ENCODE peak calls at places on chromosomes 6 and 20, in five cellular contexts. X, K, Q, H and W are unnamed samples. For H3K4me1, the result is how much of the 10 kb centered on the place peaks cover.

GRCh38 chr20:37566590-37567330 is 39.1 kb upstream of the BLCAP start:
- DNase-seq in K (no peak), Q (no peak), H (no peak), X (no peak), W (peak)

GRCh38 chr6:47288245-47289090 is 21.2 kb downstream of the TNFRSF21 start:
- DNase-seq in K (no peak), X (no peak), Q (no peak), H (no peak), W (peak)

GRCh38 chr6:84979541-84979940 is 215.1 kb upstream of the TBX18 start:
- DNase-seq in H (no peak), X (no peak), K (no peak), Q (no peak), W (no peak)

GRCh38 chr6:155186052-155186658 is 77.7 kb upstream of the CLDN20 start:
- DNase-seq in Q (no peak), H (peak), X (no peak), K (no peak), W (no peak)

GRCh38 chr6:158387578-158387977 is 75.3 kb downstream of the TULP4 start:
- DNase-seq in K (no peak), Q (no peak), X (no peak), H (no peak), W (no peak)

GRCh38 chr6:99573980-99574617 is 5.6 kb upstream of the CCNC start:
- DNase-seq in K (no peak), Q (no peak), X (no peak), H (no peak), W (no peak)

GRCh38 chr6:126228001-126228791 is 111.7 kb upstream of the CENPW start:
- DNase-seq in K (no peak), Q (no peak), X (no peak), H (no peak), W (no peak)

GRCh38 chr20:45933231-45934045 is 1.0 kb upstream of the PCIF1 start:
- DNase-seq in H (peak), X (peak), Q (peak), K (peak), W (no peak)

GRCh38 chr20:18754030-18754659 is 59.4 kb upstream of the SCP2D1 start:
- DNase-seq in Q (no peak), K (no peak), X (peak), H (no peak), W (peak)

GRCh38 chr6:146673069-146673468 is 74.3 kb downstream of the ADGB start:
- DNase-seq in H (no peak), K (no peak), Q (no peak), X (no peak), W (no peak)

GRCh38 chr6:22558288-22558882 is 11.0 kb upstream of the HDGFL1 start:
- DNase-seq in Q (no peak), K (no peak), X (no peak), H (no peak), W (no peak)

GRCh38 chr20:58177799-58178198 is 50.7 kb downstream of the ANKRD60 start:
- DNase-seq in H (no peak), Q (no peak), K (no peak), X (no peak), W (no peak)

GRCh38 chr6:125546827-125547226 is 202.6 kb upstream of the HEY2 start:
- DNase-seq in X (no peak), H (peak), Q (no peak), K (peak), W (no peak)

GRCh38 chr20:51484141-51484815 is 58.2 kb downstream of the NFATC2 start:
- DNase-seq in H (no peak), X (no peak), Q (peak), K (no peak), W (no peak)

GRCh38 chr6:145891126-145891525 is 73.0 kb downstream of the SHPRH start:
- DNase-seq in K (no peak), X (no peak), H (no peak), Q (no peak), W (no peak)

GRCh38 chr6:39642300-39642699 is 82.9 kb downstream of the KIF6 start:
- DNase-seq in K (no peak), X (no peak), Q (no peak), H (peak), W (no peak)

GRCh38 chr6:8494730-8495129 is 59.4 kb upstream of the SLC35B3 start:
- DNase-seq in Q (no peak), X (no peak), H (no peak), K (no peak), W (no peak)

GRCh38 chr6:56766806-56767178 is 124.1 kb upstream of the DST start:
- DNase-seq in X (no peak), Q (no peak), K (no peak), H (no peak), W (no peak)

GRCh38 chr20:63877755-63878470 is 12.8 kb downstream of the TPD52L2 start:
- DNase-seq in Q (no peak), K (no peak), X (no peak), H (no peak), W (no peak)

GRCh38 chr6:108760158-108761050 is 87.8 kb upstream of the ARMC2 start:
- DNase-seq in H (no peak), Q (no peak), K (no peak), X (no peak), W (no peak)

GRCh38 chr6:31216208-31216898 is 45.9 kb upstream of the POU5F1 start:
- DNase-seq in K (no peak), X (no peak), Q (no peak), H (no peak), W (no peak)

GRCh38 chr6:125300992-125301434 is 754 bp downstream of the HDDC2 start:
- DNase-seq in Q (no peak), X (no peak), K (no peak), H (peak), W (no peak)

GRCh38 chr6:117615981-117616961 is 14.0 kb upstream of the GOPC start:
- DNase-seq in H (peak), X (no peak), Q (no peak), K (no peak), W (no peak)

GRCh38 chr6:34912715-34913464 is 23.8 kb downstream of the ANKS1A start:
- DNase-seq in X (no peak), Q (no peak), H (no peak), K (no peak), W (no peak)

GRCh38 chr6:71236926-71237425 is 51.6 kb upstream of the OGFRL1 start:
- DNase-seq in X (no peak), Q (no peak), K (no peak), H (no peak), W (no peak)

GRCh38 chr6:18349350-18349749 is 37.8 kb upstream of the RNF144B start:
- DNase-seq in Q (no peak), H (no peak), K (no peak), X (no peak), W (no peak)

GRCh38 chr6:38307730-38308129 is 332.0 kb downstream of the BTBD9 start:
- DNase-seq in H (no peak), Q (no peak), K (no peak), X (no peak), W (no peak)

GRCh38 chr6:139778688-139779087 is 404.2 kb upstream of the CITED2 start:
- DNase-seq in H (no peak), X (no peak), K (no peak), Q (no peak), W (no peak)

GRCh38 chr6:11229267-11230043 is 3.0 kb downstream of the NEDD9 start:
- DNase-seq in H (peak), Q (no peak), X (no peak), K (no peak), W (no peak)

GRCh38 chr20:16804793-16805187 is 56.6 kb downstream of the OTOR start:
- DNase-seq in K (no peak), X (no peak), Q (no peak), H (no peak), W (no peak)

GRCh38 chr6:22598386-22598785 is 29.0 kb downstream of the HDGFL1 start:
- DNase-seq in X (no peak), H (no peak), K (no peak), Q (no peak), W (no peak)

GRCh38 chr6:1024161-1024560 is 287.7 kb upstream of the FOXQ1 start:
- DNase-seq in H (no peak), K (no peak), X (no peak), Q (no peak), W (no peak)
- TF ChIP-seq POLR2AphosphoS5 in H (no peak), K (no peak), X (no peak), Q (no peak), W (no peak)

GRCh38 chr6:49551126-49551865 is 828 bp downstream of the C6orf141 start:
- DNase-seq in H (peak), Q (no peak), X (peak), K (no peak), W (no peak)

GRCh38 chr6:49550413-49551125 is at the start of gene C6orf141:
- DNase-seq in H (peak), X (peak), Q (no peak), K (peak), W (no peak)

GRCh38 chr6:49551866-49552129 is 1.3 kb downstream of the C6orf141 start:
- DNase-seq in Q (no peak), K (no peak), X (no peak), H (no peak), W (no peak)

GRCh38 chr6:49553353-49553752 is 2.9 kb downstream of the C6orf141 start:
- DNase-seq in H (no peak), Q (no peak), X (no peak), K (peak), W (no peak)

DNA sequence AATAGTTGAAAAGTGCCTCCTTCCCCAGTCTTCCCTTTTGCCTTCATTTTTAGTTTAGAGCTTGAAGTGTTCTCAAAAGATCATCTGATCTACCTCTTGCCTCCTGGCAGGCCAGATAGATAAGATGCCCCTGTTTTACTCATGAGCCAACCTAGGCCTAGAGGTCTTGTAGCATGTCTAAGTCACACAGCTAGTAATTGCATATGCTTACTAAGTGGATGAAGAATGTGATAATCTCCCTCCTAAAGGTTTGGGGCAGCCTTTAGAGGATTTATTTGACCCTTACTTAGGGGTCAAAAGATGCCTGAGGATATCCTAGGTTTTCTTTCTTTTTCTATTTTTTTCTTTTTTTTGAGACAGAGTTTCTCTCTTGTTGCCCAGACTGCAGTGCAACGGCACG is 2.1 kb downstream of the C6orf141 start:
- DNase-seq in Q (no peak), X (no peak), K (no peak), H (no peak), W (no peak)
- H3K4me1 ChIP-seq in Q (under half), X (under half), K (half or more), H (under half), W (under half)

DNA sequence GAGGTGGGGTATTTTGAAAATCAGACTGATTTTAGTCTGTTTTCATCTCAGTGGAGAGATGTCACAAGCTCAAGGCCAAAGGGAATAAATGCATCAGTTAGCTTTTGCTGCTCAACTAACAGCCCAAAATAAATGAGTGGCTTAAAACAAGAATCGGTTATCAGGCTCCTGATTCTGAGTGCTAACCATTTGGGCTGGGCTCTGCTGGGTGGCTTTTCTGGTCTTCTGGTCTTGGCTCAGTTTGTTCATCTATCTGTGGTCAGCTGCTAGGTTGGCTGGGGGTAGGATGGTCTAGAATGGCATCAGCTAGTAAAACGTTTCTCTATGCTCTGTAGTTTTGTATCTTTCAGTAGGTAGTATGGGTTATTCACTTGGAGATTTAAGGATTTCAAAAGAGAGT is 357.5 kb upstream of the JAG1 start:
- DNase-seq in K (no peak), H (no peak), Q (no peak), X (no peak), W (no peak)
- TF ChIP-seq POLR2AphosphoS5 in K (no peak), H (no peak), Q (no peak), X (no peak), W (no peak)

DNA sequence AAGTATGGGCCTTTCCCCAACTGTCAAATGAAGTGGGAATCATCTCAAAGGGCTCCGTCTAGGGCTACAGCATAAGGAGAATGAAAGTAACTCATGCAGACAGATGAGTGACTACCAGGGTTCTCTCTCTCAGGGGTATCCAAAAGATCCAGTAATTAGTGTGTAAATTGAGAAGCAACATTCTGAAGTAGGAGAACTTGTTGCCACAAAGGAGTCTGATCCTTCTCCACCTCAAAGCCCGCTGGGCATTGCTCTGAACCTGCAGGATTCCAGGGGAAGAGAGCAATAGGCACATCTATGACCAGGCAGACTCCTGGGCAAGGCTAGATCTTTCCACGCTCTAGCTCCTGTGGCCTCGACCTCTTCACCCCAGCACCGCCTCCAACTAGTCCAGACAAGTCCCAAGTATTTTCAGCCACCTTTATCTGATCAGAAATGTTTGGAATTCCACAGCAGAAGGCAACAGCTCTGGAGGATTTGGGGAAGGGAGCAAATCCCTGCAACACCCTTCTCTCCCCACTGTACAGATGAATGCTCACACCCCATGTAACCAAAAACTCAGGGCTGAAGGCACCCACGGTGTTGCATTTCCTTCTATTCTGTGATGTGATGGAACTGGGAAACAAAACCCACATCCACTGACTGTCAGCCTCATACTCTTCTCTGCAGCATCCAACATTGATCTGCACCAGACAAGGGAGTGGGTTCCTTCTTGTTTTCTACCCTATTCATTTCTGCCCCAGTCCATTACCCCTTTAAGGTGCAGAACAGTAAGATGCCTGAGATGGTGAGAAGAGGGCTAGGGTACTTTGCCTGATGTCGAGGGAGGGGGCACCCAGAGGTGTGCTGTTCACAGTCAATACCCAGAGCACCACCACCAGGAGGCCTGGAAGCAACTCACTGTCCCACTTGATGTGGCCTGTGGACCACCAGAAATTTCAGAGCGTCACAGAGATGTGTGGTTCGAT is 41.0 kb downstream of the COX4I2 start:
- DNase-seq in K (no peak), X (no peak), H (peak), Q (no peak), W (no peak)
- H3K4me1 ChIP-seq in K (half or more), X (under half), H (under half), Q (half or more), W (half or more)

GRCh38 chr20:44068311-44068710 is 118.7 kb downstream of the JPH2 start:
- DNase-seq in Q (no peak), X (no peak), H (peak), K (no peak), W (no peak)

GRCh38 chr20:44068780-44069191 is 118.2 kb downstream of the JPH2 start:
- DNase-seq in X (no peak), H (no peak), Q (peak), K (no peak), W (no peak)

GRCh38 chr20:44070139-44070900 is 116.7 kb downstream of the JPH2 start:
- DNase-seq in X (no peak), K (no peak), Q (no peak), H (no peak), W (peak)

GRCh38 chr20:44071057-44071456 is 115.9 kb downstream of the JPH2 start:
- DNase-seq in Q (no peak), K (no peak), X (no peak), H (no peak), W (peak)

DNA sequence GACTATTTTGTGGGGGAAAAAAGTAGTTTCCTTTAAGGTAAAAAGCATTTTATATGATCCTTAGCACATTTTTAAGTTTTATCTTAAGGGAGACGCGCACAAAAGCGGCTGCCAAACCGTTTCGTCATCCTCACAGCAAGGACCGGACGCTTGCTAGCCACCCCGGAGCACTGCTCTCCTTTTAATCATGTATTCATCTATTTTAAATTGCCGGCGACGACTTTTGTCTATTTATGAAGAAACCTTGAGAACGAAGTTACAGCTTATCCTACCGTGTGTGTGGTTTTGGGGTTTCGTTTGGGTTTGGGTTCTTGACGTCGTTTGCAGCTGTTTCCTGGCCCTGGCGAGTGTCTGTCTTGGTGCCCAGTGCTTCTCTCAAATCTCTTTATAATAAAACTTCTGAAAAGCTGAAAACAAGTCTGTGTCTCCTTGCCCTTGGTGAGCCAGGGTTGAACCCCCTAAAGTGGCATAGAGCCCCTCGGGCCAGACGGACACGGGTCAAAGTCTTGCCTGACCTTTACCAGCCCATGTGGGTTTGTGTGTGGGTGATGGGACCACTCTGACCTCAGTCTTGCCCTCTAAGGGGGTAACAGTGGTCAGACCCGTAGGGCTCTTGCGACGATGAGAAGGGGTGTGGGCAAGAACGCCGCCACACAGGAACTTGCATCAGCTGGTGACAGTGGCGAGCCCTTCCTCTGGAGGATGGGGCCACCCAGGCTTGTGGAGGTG is 117.6 kb downstream of the JPH2 start:
- DNase-seq in K (no peak), X (peak), H (no peak), Q (peak), W (peak)
- TF ChIP-seq POLR2AphosphoS5 in K (no peak), X (no peak), H (no peak), Q (no peak), W (no peak)

GRCh38 chr20:57148266-57148665 is 118.2 kb downstream of the BMP7 start:
- DNase-seq in Q (peak), X (no peak), H (no peak), K (no peak), W (no peak)

GRCh38 chr20:57153238-57153905 is 113.1 kb downstream of the BMP7 start:
- DNase-seq in Q (peak), K (no peak), H (peak), X (no peak), W (no peak)

GRCh38 chr20:57146155-57146554 is 120.3 kb downstream of the BMP7 start:
- DNase-seq in X (no peak), H (no peak), Q (no peak), K (no peak), W (no peak)

GRCh38 chr20:57147185-57147584 is 119.3 kb downstream of the BMP7 start:
- DNase-seq in Q (no peak), X (no peak), H (no peak), K (no peak), W (no peak)

DNA sequence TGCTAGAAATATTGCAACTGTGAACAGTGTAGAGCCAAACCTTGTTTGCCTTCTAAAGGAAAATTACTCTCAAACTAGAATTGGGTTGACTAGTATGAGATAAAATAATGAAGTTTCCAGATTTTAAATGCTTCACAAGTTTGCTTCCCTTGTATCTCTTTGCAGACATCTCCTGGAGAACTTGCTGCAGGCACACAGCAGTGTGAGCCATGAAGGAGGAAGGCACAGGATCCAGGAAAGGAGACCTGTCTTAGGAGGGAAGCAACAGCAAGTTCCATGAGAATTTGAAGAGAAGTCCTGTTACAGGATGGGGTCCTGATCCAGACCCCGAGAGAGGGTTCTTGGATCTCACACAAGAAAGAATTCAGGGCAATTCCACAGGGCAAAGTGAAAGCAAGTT is 115.9 kb downstream of the BMP7 start:
- DNase-seq in Q (no peak), H (no peak), X (no peak), K (no peak), W (no peak)
- H3K4me1 ChIP-seq in Q (under half), H (under half), X (under half), K (under half), W (under half)

GRCh38 chr20:3161316-3162079 is 1.8 kb upstream of the FASTKD5 start:
- DNase-seq in K (no peak), X (no peak), Q (no peak), H (peak), W (no peak)
- TF ChIP-seq POLR2AphosphoS5 in K (no peak), X (no peak), Q (no peak), H (no peak), W (no peak)